ENCODE peak calls at places on chromosomes 13 and 19, in six cellular contexts. Z, G, R, W, N and A are unnamed samples.

GRCh38 chr19:11296264-11296663 is 304 bp downstream of the TSPAN16 start:
- DNase-seq in Z (no peak), G (no peak), R (no peak), W (no peak), N (no peak), A (no peak)

GRCh38 chr13:114146173-114146572 is 13.8 kb upstream of the RASA3 start:
- DNase-seq in Z (no peak), G (no peak), R (no peak), W (no peak), N (no peak), A (no peak)

GRCh38 chr13:36839981-36840380 is 21.0 kb downstream of the RFXAP start:
- DNase-seq in Z (no peak), G (no peak), R (no peak), W (no peak), N (no peak), A (no peak)

GRCh38 chr13:21911916-21912315 is 241.0 kb downstream of the FGF9 start:
- DNase-seq in Z (no peak), G (no peak), R (no peak), W (no peak), N (no peak), A (no peak)

GRCh38 chr13:43831088-43831487 is 44.3 kb upstream of the ENOX1 start:
- DNase-seq in Z (no peak), G (no peak), R (no peak), W (no peak), N (no peak), A (peak; percentile 61)

GRCh38 chr13:86856996-86857395 is 814.2 kb upstream of the SLITRK5 start:
- DNase-seq in Z (no peak), G (no peak), R (no peak), W (peak; percentile 5), N (no peak), A (peak; percentile 76)

GRCh38 chr19:52200044-52200443 is 10.2 kb downstream of the PPP2R1A start:
- DNase-seq in Z (no peak), G (no peak), R (no peak), W (no peak), N (no peak), A (peak; percentile 78)

GRCh38 chr19:51983361-51983760 is 3.3 kb downstream of the ZNF350 start:
- DNase-seq in Z (no peak), G (no peak), R (no peak), W (no peak), N (no peak), A (no peak)

GRCh38 chr13:65966991-65967451 is 1263.1 kb downstream of the PCDH9 start:
- DNase-seq in Z (no peak), G (peak; percentile 2), R (peak; percentile 25), W (peak; percentile 34), N (peak; percentile 7), A (peak; percentile 45)

GRCh38 chr19:18074192-18074591 is 12.5 kb downstream of the IL12RB1 start:
- DNase-seq in Z (no peak), G (no peak), R (no peak), W (peak; percentile 33), N (peak; percentile 11), A (no peak)

GRCh38 chr13:80389073-80390038 is 48.4 kb upstream of the SPRY2 start:
- DNase-seq in Z (no peak), G (no peak), R (no peak), W (no peak), N (no peak), A (no peak)

GRCh38 chr19:39736088-39736487 is 1.7 kb downstream of the CLC start:
- DNase-seq in Z (no peak), G (no peak), R (no peak), W (no peak), N (no peak), A (no peak)

GRCh38 chr13:44364601-44365000 is 9.0 kb upstream of the SERP2 start:
- DNase-seq in Z (no peak), G (no peak), R (no peak), W (peak; percentile 82), N (no peak), A (peak; percentile 55)

GRCh38 chr13:111922086-111922485 is 144.9 kb upstream of the SOX1 start:
- DNase-seq in Z (no peak), G (no peak), R (no peak), W (no peak), N (no peak), A (no peak)

GRCh38 chr13:24147570-24147963 is 13.0 kb upstream of the SPATA13 start:
- DNase-seq in Z (no peak), G (no peak), R (no peak), W (peak; percentile 37), N (no peak), A (no peak)

GRCh38 chr19:28731577-28731976 is 481.4 kb downstream of the UQCRFS1 start:
- DNase-seq in Z (no peak), G (no peak), R (no peak), W (no peak), N (no peak), A (no peak)

GRCh38 chr19:49349567-49349966 is 12.6 kb downstream of the TEAD2 start:
- DNase-seq in Z (no peak), G (no peak), R (no peak), W (no peak), N (no peak), A (no peak)

GRCh38 chr13:98496239-98496668 is 80.7 kb downstream of the STK24 start:
- DNase-seq in Z (no peak), G (no peak), R (no peak), W (peak; percentile 27), N (no peak), A (peak; percentile 46)

GRCh38 chr19:35403116-35403760 is 32.4 kb downstream of the GPR42 start:
- DNase-seq in Z (no peak), G (no peak), R (no peak), W (no peak), N (no peak), A (no peak)

GRCh38 chr19:35719402-35720162 is 1.8 kb downstream of the KMT2B start:
- DNase-seq in Z (no peak), G (no peak), R (no peak), W (peak; percentile 89), N (no peak), A (no peak)

GRCh38 chr13:112486386-112487126 is 101.4 kb downstream of the TUBGCP3 start:
- DNase-seq in Z (no peak), G (no peak), R (no peak), W (no peak), N (no peak), A (peak; percentile 35)

GRCh38 chr19:3114811-3115210 is 20.6 kb downstream of the GNA11 start:
- DNase-seq in Z (no peak), G (no peak), R (no peak), W (no peak), N (no peak), A (no peak)

GRCh38 chr19:7516281-7516862 is 469 bp downstream of the ZNF358 start:
- DNase-seq in Z (no peak), G (no peak), R (no peak), W (no peak), N (no peak), A (no peak)

GRCh38 chr13:86051134-86052103 is 252.2 kb upstream of the SLITRK6 start:
- DNase-seq in Z (no peak), G (no peak), R (no peak), W (no peak), N (no peak), A (no peak)

GRCh38 chr13:20127563-20128458 is 33.0 kb downstream of the GJA3 start:
- DNase-seq in Z (no peak), G (no peak), R (no peak), W (peak; percentile 53), N (peak; percentile 87), A (peak; percentile 16)

GRCh38 chr13:113875829-113876228 is 12.0 kb upstream of the GAS6 start:
- DNase-seq in Z (no peak), G (no peak), R (no peak), W (no peak), N (no peak), A (no peak)

GRCh38 chr13:80276371-80277289 is 64.3 kb downstream of the SPRY2 start:
- DNase-seq in Z (no peak), G (no peak), R (peak; percentile 17), W (peak; percentile 15), N (no peak), A (peak; percentile 23)

GRCh38 chr13:23868521-23868920 is 20.7 kb downstream of the MIPEP start:
- DNase-seq in Z (no peak), G (no peak), R (no peak), W (no peak), N (no peak), A (peak; percentile 95)

GRCh38 chr19:41578886-41579285 is 2.9 kb downstream of the CEACAM21 start:
- DNase-seq in Z (no peak), G (no peak), R (no peak), W (no peak), N (no peak), A (no peak)

GRCh38 chr19:17681505-17682125 is 6.5 kb downstream of the UNC13A start:
- DNase-seq in Z (no peak), G (peak; percentile 85), R (no peak), W (no peak), N (no peak), A (peak; percentile 56)

GRCh38 chr13:101565327-101565726 is 112.9 kb downstream of the ITGBL1 start:
- DNase-seq in Z (no peak), G (no peak), R (no peak), W (no peak), N (no peak), A (no peak)

GRCh38 chr19:51830263-51830662 is 35.3 kb downstream of the FPR3 start:
- DNase-seq in Z (no peak), G (peak; percentile 14), R (no peak), W (no peak), N (no peak), A (no peak)

GRCh38 chr13:50801087-50801931 is 42.2 kb downstream of the DLEU7 start:
- DNase-seq in Z (peak; percentile 69), G (peak; percentile 45), R (peak; percentile 25), W (peak; percentile 57), N (peak; percentile 53), A (peak; percentile 72)

GRCh38 chr13:30985637-30986205 is 53.3 kb downstream of the TEX26 start:
- DNase-seq in Z (no peak), G (no peak), R (no peak), W (no peak), N (no peak), A (peak; percentile 79)
- TF ChIP-seq RFX5 in Z (no peak), G (no peak), R (no peak), W (no peak), N (no peak), A (no peak)

GRCh38 chr19:539429-540030 is 4.3 kb upstream of the GZMM start:
- DNase-seq in Z (no peak), G (no peak), R (no peak), W (no peak), N (no peak), A (no peak)
- H3K36me3 ChIP-seq in Z (no peaks in the 10 kb centered on the region), G (peaks cover 69% of the 10 kb centered on the region), R (peaks cover 32% of the 10 kb centered on the region), W (peaks cover 16% of the 10 kb centered on the region), N (peaks cover 48% of the 10 kb centered on the region), A (peaks cover 57% of the 10 kb centered on the region)

DNA sequence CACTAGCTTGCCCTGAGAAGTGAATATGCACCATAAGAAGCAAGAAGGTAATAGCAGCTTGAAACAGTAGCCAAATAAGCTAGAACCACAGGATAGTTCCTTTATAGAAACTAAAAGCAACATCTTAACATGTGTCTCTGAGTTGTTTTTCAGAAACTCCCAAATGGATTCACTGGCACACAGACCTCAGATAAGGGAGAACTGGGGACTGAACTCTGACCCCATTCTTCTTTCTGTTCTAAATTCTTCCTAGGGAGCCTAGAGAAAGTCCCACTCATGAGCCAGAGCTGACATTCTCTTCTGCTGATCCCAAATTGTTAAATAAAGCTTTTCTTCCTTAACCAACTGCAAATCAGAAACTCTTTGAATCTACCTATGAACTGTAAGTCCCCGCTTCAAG is 146.1 kb downstream of the PCDH9 start:
- DNase-seq in Z (no peak), G (no peak), R (no peak), W (no peak), N (no peak), A (no peak)
- TF ChIP-seq RFX5 in Z (no peak), G (no peak), R (no peak), W (no peak), N (no peak), A (no peak)

GRCh38 chr19:1254530-1255185 is 6.3 kb downstream of the MIDN start:
- DNase-seq in Z (no peak), G (no peak), R (no peak), W (no peak), N (no peak), A (no peak)
- H3K36me3 ChIP-seq in Z (peaks cover 14% of the 10 kb centered on the region), G (peaks cover 70% of the 10 kb centered on the region), R (peaks cover 75% of the 10 kb centered on the region), W (peaks cover 20% of the 10 kb centered on the region), N (peaks cover 53% of the 10 kb centered on the region), A (peaks cover 73% of the 10 kb centered on the region)